ENCODE peak calls at places on chromosomes 3 and 15, in nine cellular contexts. H is HepG2, I is body of pancreas, K is A549, R is breast epithelium, O is spleen, A is ovary, F is heart left ventricle, G is esophagus squamous epithelium. C is an unnamed sample.

GRCh38 chr15:22227411-22227810 is 147.1 kb downstream of the OR4M2 start:
- DNase-seq in H (no peak), I (no peak), K (no peak), R (peak), O (peak), A (no peak), F (no peak), G (no peak), C (no peak)

GRCh38 chr15:55151621-55152020 is 45.1 kb downstream of the RSL24D1 start:
- DNase-seq in H (no peak), I (no peak), K (no peak), R (no peak), O (no peak), A (no peak), F (no peak), G (no peak), C (no peak)

GRCh38 chr3:162602619-162603018 is 1106.0 kb downstream of the OTOL1 start:
- DNase-seq in H (no peak), I (no peak), K (no peak), R (no peak), O (no peak), A (no peak), F (no peak), G (no peak), C (no peak)

GRCh38 chr15:83746231-83746630 is 92.3 kb downstream of the ADAMTSL3 start:
- DNase-seq in H (no peak), I (no peak), K (no peak), R (no peak), O (no peak), A (no peak), F (no peak), G (no peak), C (no peak)

GRCh38 chr3:146203761-146204160 is 42.8 kb upstream of the PLOD2 start:
- DNase-seq in H (no peak), I (no peak), K (no peak), R (no peak), O (no peak), A (no peak), F (no peak), G (no peak), C (no peak)

GRCh38 chr3:70096376-70097055 is 97.0 kb downstream of the SAMMSON start:
- DNase-seq in H (no peak), I (no peak), K (no peak), R (no peak), O (no peak), A (no peak), F (no peak), G (no peak), C (no peak)

GRCh38 chr3:15634671-15635661 is 33.4 kb downstream of the BTD start:
- DNase-seq in H (no peak), I (no peak), K (no peak), R (no peak), O (no peak), A (peak), F (no peak), G (no peak), C (peak)

GRCh38 chr15:63826513-63826912 is 7.2 kb downstream of the HERC1 start:
- DNase-seq in H (no peak), I (no peak), K (no peak), R (no peak), O (no peak), A (no peak), F (no peak), G (no peak), C (no peak)

GRCh38 chr3:8164145-8164544 is 337.5 kb upstream of the LMCD1 start:
- DNase-seq in H (no peak), I (no peak), K (no peak), R (no peak), O (no peak), A (no peak), F (no peak), G (no peak), C (no peak)

GRCh38 chr3:29642393-29643033 is 361.6 kb downstream of the RBMS3 start:
- DNase-seq in H (no peak), I (no peak), K (no peak), R (no peak), O (no peak), A (peak), F (peak), G (no peak), C (peak)

GRCh38 chr3:141105828-141106628 is 54.9 kb downstream of the SPSB4 start:
- DNase-seq in H (peak), I (peak), K (peak), R (peak), O (no peak), A (peak), F (peak), G (no peak), C (peak)

GRCh38 chr3:144187531-144188230 is 216.1 kb downstream of the DIPK2A start:
- DNase-seq in H (no peak), I (no peak), K (no peak), R (no peak), O (no peak), A (no peak), F (no peak), G (no peak), C (no peak)

GRCh38 chr15:31444844-31445243 is 118.2 kb downstream of the KLF13 start:
- DNase-seq in H (no peak), I (no peak), K (no peak), R (no peak), O (no peak), A (no peak), F (no peak), G (no peak), C (no peak)

GRCh38 chr3:53859178-53859577 is 12.8 kb downstream of the IL17RB start:
- DNase-seq in H (no peak), I (no peak), K (no peak), R (no peak), O (no peak), A (no peak), F (no peak), G (no peak), C (no peak)

GRCh38 chr15:101472033-101472432 is 17.5 kb downstream of the PCSK6 start:
- DNase-seq in H (no peak), I (no peak), K (no peak), R (no peak), O (no peak), A (peak), F (no peak), G (no peak), C (peak)

GRCh38 chr15:69045810-69046209 is 31.3 kb downstream of the NOX5 start:
- DNase-seq in H (peak), I (no peak), K (no peak), R (no peak), O (no peak), A (no peak), F (no peak), G (no peak), C (peak)

GRCh38 chr15:66825139-66825538 is 123.1 kb downstream of the SMAD6 start:
- DNase-seq in H (no peak), I (no peak), K (no peak), R (no peak), O (no peak), A (no peak), F (no peak), G (no peak), C (no peak)

GRCh38 chr15:66400351-66400774 is 13.7 kb downstream of the MAP2K1 start:
- DNase-seq in H (no peak), I (no peak), K (no peak), R (no peak), O (no peak), A (no peak), F (no peak), G (no peak), C (no peak)

GRCh38 chr3:58639001-58639400 is 27.6 kb downstream of the FAM3D start:
- DNase-seq in H (no peak), I (no peak), K (no peak), R (no peak), O (no peak), A (no peak), F (no peak), G (no peak), C (no peak)

GRCh38 chr15:85589873-85590272 is 204.9 kb downstream of the KLHL25 start:
- DNase-seq in H (peak), I (peak), K (peak), R (no peak), O (no peak), A (no peak), F (no peak), G (no peak), C (no peak)

GRCh38 chr3:32220006-32220405 is 18.5 kb upstream of the CMTM8 start:
- DNase-seq in H (no peak), I (no peak), K (no peak), R (no peak), O (no peak), A (no peak), F (no peak), G (no peak), C (no peak)

GRCh38 chr3:116285781-116286180 is 159.5 kb downstream of the LSAMP start:
- DNase-seq in H (no peak), I (no peak), K (no peak), R (no peak), O (no peak), A (no peak), F (no peak), G (no peak), C (no peak)

GRCh38 chr3:72036899-72037298 is 252.0 kb upstream of the PROK2 start:
- DNase-seq in H (no peak), I (no peak), K (no peak), R (no peak), O (no peak), A (no peak), F (no peak), G (no peak), C (no peak)

GRCh38 chr15:63971427-63971805 is 74.9 kb downstream of the DAPK2 start:
- DNase-seq in H (no peak), I (no peak), K (no peak), R (no peak), O (no peak), A (no peak), F (no peak), G (no peak), C (no peak)

GRCh38 chr3:95334461-95334860 is 1271.6 kb downstream of the NSUN3 start:
- DNase-seq in H (no peak), I (no peak), K (no peak), R (no peak), O (no peak), A (no peak), F (no peak), G (no peak), C (no peak)

GRCh38 chr3:170839518-170840100 is 30.4 kb downstream of the RPL22L1 start:
- DNase-seq in H (no peak), I (no peak), K (no peak), R (no peak), O (no peak), A (no peak), F (no peak), G (no peak), C (no peak)

GRCh38 chr3:9397911-9398714 is 698 bp downstream of the SETD5 start:
- DNase-seq in H (peak), I (peak), K (no peak), R (peak), O (peak), A (peak), F (peak), G (no peak), C (peak)

GRCh38 chr3:48784426-48785120 is 63.1 kb downstream of the PRKAR2A start:
- DNase-seq in H (no peak), I (no peak), K (no peak), R (no peak), O (no peak), A (no peak), F (no peak), G (no peak), C (no peak)

GRCh38 chr3:14827776-14828175 is 9.0 kb downstream of the FGD5 start:
- DNase-seq in H (no peak), I (no peak), K (no peak), R (no peak), O (no peak), A (no peak), F (no peak), G (no peak), C (no peak)

GRCh38 chr3:51591231-51591630 is 52.7 kb downstream of the RAD54L2 start:
- DNase-seq in H (no peak), I (no peak), K (no peak), R (no peak), O (no peak), A (no peak), F (no peak), G (no peak), C (no peak)

GRCh38 chr3:53039376-53039752 is 6.5 kb downstream of the SFMBT1 start:
- DNase-seq in H (no peak), I (no peak), K (no peak), R (no peak), O (no peak), A (no peak), F (no peak), G (no peak), C (no peak)

GRCh38 chr3:124837065-124837464 is 50.1 kb downstream of the ITGB5 start:
- DNase-seq in H (no peak), I (no peak), K (no peak), R (no peak), O (no peak), A (no peak), F (no peak), G (no peak), C (no peak)

GRCh38 chr3:66393486-66394260 is 107.1 kb downstream of the LRIG1 start:
- DNase-seq in H (no peak), I (peak), K (no peak), R (no peak), O (peak), A (no peak), F (no peak), G (no peak), C (no peak)
- TF ChIP-seq POLR2A in H (no peak), I (no peak), K (no peak), R (no peak), O (no peak), A (no peak), F (no peak), G (no peak), C (no peak)

DNA sequence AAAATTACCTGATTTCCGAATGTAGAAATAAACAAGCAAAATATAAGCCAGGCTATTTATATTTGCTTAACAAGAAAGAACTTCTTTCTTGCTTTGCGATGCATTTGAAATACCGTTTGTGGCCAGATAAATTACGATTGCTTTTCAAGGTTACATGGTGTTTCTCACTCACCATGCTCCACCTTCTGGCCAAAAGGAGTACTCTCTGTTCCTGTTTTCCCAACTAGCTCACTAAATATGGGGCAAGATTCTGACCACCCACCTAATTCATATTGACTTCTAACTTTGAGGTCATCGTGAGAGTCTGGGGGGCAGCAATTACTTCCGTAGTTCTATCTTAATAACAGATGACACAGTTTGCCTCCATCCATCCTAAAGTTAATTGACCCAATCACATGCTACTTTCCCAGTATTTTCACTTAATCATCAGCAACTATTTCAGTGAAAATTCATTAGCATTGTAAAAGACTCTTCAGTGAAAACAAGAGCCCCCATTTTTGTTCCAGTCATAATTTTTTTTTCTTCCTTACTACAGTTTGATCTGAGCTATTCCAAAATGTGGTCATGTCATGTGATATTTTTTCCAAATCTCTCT is 25.9 kb downstream of the ACP3 start:
- DNase-seq in H (peak), I (peak), K (peak), R (no peak), O (no peak), A (peak), F (peak), G (no peak), C (peak)
- TF ChIP-seq CTCF in H (peak), I (peak), K (peak), R (peak), O (peak), A (peak), F (peak), G (peak), C (peak)

DNA sequence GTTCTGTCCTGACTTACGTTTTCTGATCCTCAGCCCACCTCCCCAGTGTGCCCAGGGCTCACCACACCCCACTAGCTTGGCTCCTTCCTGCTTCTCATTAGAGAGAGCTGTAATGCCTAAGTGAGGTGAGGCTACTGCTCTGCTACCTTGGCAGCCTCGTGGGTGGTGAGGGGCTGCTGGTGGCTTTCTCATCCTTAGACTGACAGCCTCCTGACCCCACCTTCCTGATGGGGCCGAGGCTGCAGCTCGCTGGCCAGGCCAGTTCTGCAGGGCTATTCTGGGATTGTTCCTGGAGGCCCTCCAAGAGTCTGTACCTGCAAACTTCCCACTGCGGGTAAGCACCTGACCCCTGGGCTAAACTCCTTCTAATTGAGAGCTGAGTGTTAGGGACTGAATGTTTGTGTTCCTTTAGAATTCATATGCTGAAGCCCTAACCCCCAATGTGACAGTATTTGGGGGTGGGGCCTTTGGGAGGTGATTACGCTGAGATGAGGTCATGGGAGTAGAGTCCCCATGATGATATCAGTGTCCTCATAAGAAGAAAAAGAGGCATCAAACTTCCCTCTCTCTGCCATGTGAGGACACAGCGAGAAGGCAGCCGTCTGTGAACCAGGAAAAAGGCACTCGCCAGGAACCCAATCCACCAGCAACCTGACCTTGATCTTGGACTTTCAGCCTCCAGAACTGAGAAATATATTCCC is 38.1 kb upstream of the IQSEC1 start:
- DNase-seq in H (no peak), I (peak), K (no peak), R (peak), O (peak), A (no peak), F (no peak), G (no peak), C (no peak)
- H3K27ac ChIP-seq in H (no peak), I (peak), K (peak), R (peak), O (peak), A (no peak), F (no peak), G (no peak), C (no peak)

GRCh38 chr15:74598126-74598842 is 17.4 kb upstream of the CLK3 start:
- DNase-seq in H (peak), I (peak), K (peak), R (peak), O (peak), A (peak), F (peak), G (peak), C (peak)
- TF ChIP-seq POLR2A in H (peak), I (peak), K (peak), R (peak), O (no peak), A (no peak), F (peak), G (no peak), C (peak)

DNA sequence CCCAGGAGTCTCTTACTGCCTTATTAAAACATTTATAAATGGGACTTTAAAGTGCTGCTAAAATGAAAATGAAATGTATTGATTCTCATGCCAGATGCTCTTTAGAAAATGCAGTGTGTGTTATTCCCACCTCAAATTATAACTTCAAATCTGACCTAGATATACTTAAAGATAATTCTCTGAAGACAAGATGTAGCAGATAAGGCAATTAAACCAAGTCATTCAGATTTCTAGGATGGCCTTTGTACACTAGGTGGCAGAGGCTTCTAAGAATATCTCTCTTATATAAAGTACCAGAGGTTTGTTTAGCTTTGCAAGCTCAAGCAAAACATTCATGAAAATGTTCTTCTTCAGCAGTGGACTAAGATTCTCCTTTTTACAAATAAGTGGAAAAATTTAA is 26.9 kb upstream of the GOLGA8B start:
- DNase-seq in H (no peak), I (no peak), K (peak), R (no peak), O (no peak), A (no peak), F (no peak), G (no peak), C (no peak)
- TF ChIP-seq CTCF in H (no peak), I (no peak), K (no peak), R (no peak), O (no peak), A (no peak), F (no peak), G (no peak), C (no peak)

C was measured in testis.